ENCODE peak calls at places on chromosomes 7 and 10, in nine cellular contexts. T is sigmoid colon; W is NCI-H82; K is activated CD8-positive, alpha-beta T cell treated with anti-CD3 and anti-CD28 coated beads for 36 hours; G is ecto neural progenitor cell; P is NCI-H460; J is IMR-90; Z is pons; L is astrocyte of the spinal cord. C is an unnamed sample.

GRCh38 chr10:974785-975074 is 13.5 kb upstream of the GTPBP4 start:
- DNase-seq in T (no peak), W (no peak), K (no peak), G (no peak), P (no peak), J (no peak), Z (no peak), L (no peak), C (no peak)

GRCh38 chr7:1696671-1697498 is 26.8 kb downstream of the ELFN1 start:
- DNase-seq in T (peak), W (no peak), K (no peak), G (peak), P (no peak), J (no peak), Z (no peak), L (no peak), C (no peak)

GRCh38 chr7:1536768-1537630 is 6.5 kb downstream of the MAFK start:
- DNase-seq in T (peak), W (no peak), K (no peak), G (peak), P (peak), J (peak), Z (peak), L (peak), C (peak)

GRCh38 chr10:33334170-33334838 is at the start of gene NRP1:
- DNase-seq in T (peak), W (peak), K (peak), G (peak), P (no peak), J (no peak), Z (no peak), L (no peak), C (peak)

GRCh38 chr7:25303380-25304321 is 75.4 kb upstream of the NPVF start:
- DNase-seq in T (no peak), W (no peak), K (no peak), G (no peak), P (no peak), J (no peak), Z (no peak), L (peak), C (no peak)

GRCh38 chr10:48468866-48469511 is 135.9 kb downstream of the ARHGAP22 start:
- DNase-seq in T (peak), W (no peak), K (no peak), G (peak), P (no peak), J (no peak), Z (peak), L (no peak), C (no peak)

GRCh38 chr10:92592761-92593552 is at the start of gene KIF11:
- DNase-seq in T (peak), W (peak), K (peak), G (peak), P (peak), J (peak), Z (peak), L (peak), C (peak)

GRCh38 chr7:134710854-134711624 is 64.4 kb downstream of the BPGM start:
- DNase-seq in T (no peak), W (no peak), K (peak), G (no peak), P (no peak), J (peak), Z (no peak), L (no peak), C (no peak)

GRCh38 chr7:74567318-74567668 is 90.2 kb upstream of the GTF2I start:
- DNase-seq in T (no peak), W (no peak), K (no peak), G (no peak), P (no peak), J (no peak), Z (no peak), L (no peak), C (no peak)

GRCh38 chr10:52213511-52213831 is 100.6 kb upstream of the DKK1 start:
- DNase-seq in T (no peak), W (peak), K (no peak), G (no peak), P (no peak), J (peak), Z (peak), L (peak), C (peak)

GRCh38 chr10:113026679-113027078 is 76.6 kb downstream of the TCF7L2 start:
- DNase-seq in T (no peak), W (no peak), K (no peak), G (no peak), P (no peak), J (peak), Z (no peak), L (peak), C (no peak)

GRCh38 chr7:23474829-23475578 is 4.7 kb upstream of the IGF2BP3 start:
- DNase-seq in T (no peak), W (no peak), K (no peak), G (no peak), P (no peak), J (no peak), Z (peak), L (peak), C (no peak)

GRCh38 chr10:21069278-21069677 is 172.2 kb upstream of the NEBL start:
- DNase-seq in T (no peak), W (peak), K (no peak), G (no peak), P (no peak), J (no peak), Z (no peak), L (no peak), C (no peak)

GRCh38 chr10:66258693-66259092 is 667.1 kb upstream of the LRRTM3 start:
- DNase-seq in T (no peak), W (no peak), K (no peak), G (no peak), P (no peak), J (no peak), Z (no peak), L (no peak), C (no peak)

GRCh38 chr7:158030071-158030470 is 557.6 kb downstream of the PTPRN2 start:
- DNase-seq in T (peak), W (no peak), K (no peak), G (no peak), P (no peak), J (no peak), Z (no peak), L (no peak), C (no peak)

GRCh38 chr7:102451371-102452054 is 13.2 kb downstream of the ALKBH4 start:
- DNase-seq in T (no peak), W (peak), K (no peak), G (peak), P (no peak), J (no peak), Z (no peak), L (no peak), C (no peak)

GRCh38 chr10:77601488-77601887 is 36.1 kb downstream of the KCNMA1 start:
- DNase-seq in T (peak), W (no peak), K (no peak), G (no peak), P (no peak), J (peak), Z (no peak), L (no peak), C (peak)

GRCh38 chr7:34165927-34166550 is 260.7 kb downstream of the BMPER start:
- DNase-seq in T (no peak), W (peak), K (no peak), G (no peak), P (peak), J (peak), Z (no peak), L (peak), C (peak)